ENCODE peak calls at places on chromosomes 6 and 20, in nine cellular contexts. F, L, O, A, Q, U, I, S and E are unnamed samples. For H3K4me1, the result is how much of the 10 kb centered on the place peaks cover.

GRCh38 chr6:151807513-151808330 is at the start of gene ESR1:
- DNase-seq in F (peak), L (peak), O (peak), A (no peak), Q (peak), U (peak), I (peak), S (peak), E (peak)

GRCh38 chr6:52306972-52307849 is 22.7 kb upstream of the MCM3 start:
- DNase-seq in F (no peak), L (no peak), O (peak), A (no peak), Q (peak), U (no peak), I (no peak), S (no peak), E (no peak)

GRCh38 chr6:121297699-121298098 is 36.6 kb downstream of the TBC1D32 start:
- DNase-seq in F (no peak), L (no peak), O (no peak), A (no peak), Q (no peak), U (no peak), I (no peak), S (no peak), E (no peak)

GRCh38 chr6:16042751-16043150 is 86.1 kb upstream of the MYLIP start:
- DNase-seq in F (no peak), L (no peak), O (no peak), A (no peak), Q (no peak), U (no peak), I (no peak), S (no peak), E (no peak)

GRCh38 chr6:45428734-45429133 is 51.0 kb upstream of the SUPT3H start:
- DNase-seq in F (no peak), L (no peak), O (no peak), A (no peak), Q (no peak), U (no peak), I (no peak), S (no peak), E (no peak)

GRCh38 chr6:1311400-1312192 is at the start of gene FOXQ1:
- DNase-seq in F (peak), L (peak), O (peak), A (no peak), Q (no peak), U (no peak), I (no peak), S (no peak), E (peak)

GRCh38 chr6:29845405-29846006 is 17.9 kb downstream of the HLA-G start:
- DNase-seq in F (no peak), L (peak), O (peak), A (no peak), Q (no peak), U (no peak), I (no peak), S (no peak), E (no peak)

GRCh38 chr20:18702736-18703135 is 110.8 kb upstream of the SCP2D1 start:
- DNase-seq in F (no peak), L (no peak), O (no peak), A (no peak), Q (peak), U (peak), I (peak), S (peak), E (peak)

GRCh38 chr6:25017932-25018581 is 82.3 kb upstream of the RIPOR2 start:
- DNase-seq in F (peak), L (peak), O (peak), A (peak), Q (peak), U (peak), I (peak), S (peak), E (peak)

GRCh38 chr20:57361517-57361916 is 10.5 kb downstream of the RAE1 start:
- DNase-seq in F (no peak), L (no peak), O (peak), A (no peak), Q (no peak), U (no peak), I (no peak), S (no peak), E (no peak)

GRCh38 chr6:79263366-79263765 is 28.9 kb upstream of the HMGN3 start:
- DNase-seq in F (no peak), L (no peak), O (no peak), A (no peak), Q (no peak), U (no peak), I (no peak), S (no peak), E (no peak)

GRCh38 chr6:33683051-33683571 is 28.4 kb downstream of the UQCC2 start:
- DNase-seq in F (no peak), L (no peak), O (no peak), A (peak), Q (no peak), U (no peak), I (no peak), S (no peak), E (no peak)

GRCh38 chr6:142856607-142856856 is 88.4 kb downstream of the HIVEP2 start:
- DNase-seq in F (no peak), L (no peak), O (no peak), A (no peak), Q (no peak), U (no peak), I (no peak), S (no peak), E (no peak)

GRCh38 chr6:136761227-136761922 is 30.9 kb downstream of the MAP3K5 start:
- DNase-seq in F (no peak), L (no peak), O (no peak), A (peak), Q (no peak), U (no peak), I (no peak), S (no peak), E (no peak)

GRCh38 chr6:161194374-161194773 is 79.5 kb downstream of the AGPAT4 start:
- DNase-seq in F (no peak), L (no peak), O (no peak), A (no peak), Q (no peak), U (no peak), I (no peak), S (no peak), E (no peak)

GRCh38 chr6:124669713-124670480 is 292.3 kb upstream of the RNF217 start:
- DNase-seq in F (no peak), L (no peak), O (no peak), A (no peak), Q (no peak), U (no peak), I (no peak), S (no peak), E (no peak)

GRCh38 chr6:161257778-161258457 is 15.9 kb downstream of the AGPAT4 start:
- DNase-seq in F (no peak), L (no peak), O (no peak), A (no peak), Q (no peak), U (no peak), I (peak), S (no peak), E (no peak)

GRCh38 chr6:149157126-149157525 is 160.4 kb upstream of the TAB2 start:
- DNase-seq in F (no peak), L (no peak), O (no peak), A (no peak), Q (no peak), U (no peak), I (no peak), S (no peak), E (no peak)

GRCh38 chr6:44580901-44581300 is 193.4 kb downstream of the CDC5L start:
- DNase-seq in F (no peak), L (no peak), O (no peak), A (no peak), Q (no peak), U (no peak), I (no peak), S (no peak), E (no peak)

GRCh38 chr20:50824137-50824536 is 29.3 kb downstream of the BCAS4 start:
- DNase-seq in F (peak), L (no peak), O (no peak), A (no peak), Q (peak), U (peak), I (peak), S (peak), E (peak)

DNA sequence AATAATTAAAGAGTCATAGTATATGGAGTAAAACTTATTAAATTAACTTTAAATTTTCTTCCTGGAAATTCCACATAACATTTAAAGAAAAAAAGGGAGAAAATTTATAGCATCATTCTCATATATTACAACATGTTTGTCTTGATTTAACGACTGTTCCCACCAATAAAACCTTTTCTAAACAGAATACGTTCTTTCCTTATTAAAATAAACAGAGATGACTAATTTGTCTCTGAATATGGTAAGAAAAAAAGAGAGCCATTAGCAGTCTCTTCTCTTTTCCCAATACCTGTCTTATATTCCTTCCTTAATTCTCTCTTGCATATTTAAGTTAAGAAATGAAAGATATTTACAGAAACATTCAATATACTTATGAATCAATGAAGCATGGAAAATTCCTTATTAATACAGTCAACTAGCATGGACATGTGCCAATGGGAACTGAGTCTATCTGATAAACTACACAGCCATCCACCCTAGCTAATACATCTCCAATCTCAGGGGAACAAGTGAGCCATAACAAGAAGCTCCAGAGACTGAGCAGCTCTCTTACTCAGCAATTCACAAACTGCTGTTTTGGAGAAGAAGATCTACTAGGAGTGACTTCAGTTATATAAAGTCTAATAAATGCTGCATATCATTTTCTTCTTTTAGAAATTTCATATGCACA is 347.1 kb upstream of the MANEA start:
- DNase-seq in F (no peak), L (no peak), O (no peak), A (no peak), Q (no peak), U (no peak), I (no peak), S (no peak), E (no peak)
- H3K27ac ChIP-seq in F (no peak), L (no peak), O (no peak), A (no peak), Q (no peak), U (no peak), I (no peak), S (no peak), E (no peak)

DNA sequence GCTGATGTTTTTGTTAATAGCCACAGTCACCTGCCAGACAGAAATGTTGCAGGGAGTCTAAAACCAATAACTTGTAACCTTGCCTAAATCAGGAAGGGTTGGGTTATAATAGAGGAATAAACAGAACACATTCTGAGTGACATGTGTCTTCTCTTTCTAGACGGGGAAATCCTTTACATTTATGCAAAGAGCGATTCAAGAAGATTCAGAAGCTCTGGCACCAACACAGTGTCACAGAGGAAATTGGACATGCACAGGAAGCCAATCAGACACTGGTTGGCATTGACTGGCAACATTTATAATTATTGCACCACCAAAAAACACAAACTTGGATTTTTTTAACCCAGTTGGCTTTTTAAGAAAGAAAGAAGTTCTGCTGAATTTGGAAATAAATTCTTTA is 31.5 kb downstream of the PRPH2 start:
- DNase-seq in F (no peak), L (no peak), O (no peak), A (no peak), Q (no peak), U (no peak), I (no peak), S (no peak), E (no peak)
- H3K4me1 ChIP-seq in F (under half), L (under half), O (under half), A (under half), Q (under half), U (under half), I (under half), S (under half), E (half or more)

DNA sequence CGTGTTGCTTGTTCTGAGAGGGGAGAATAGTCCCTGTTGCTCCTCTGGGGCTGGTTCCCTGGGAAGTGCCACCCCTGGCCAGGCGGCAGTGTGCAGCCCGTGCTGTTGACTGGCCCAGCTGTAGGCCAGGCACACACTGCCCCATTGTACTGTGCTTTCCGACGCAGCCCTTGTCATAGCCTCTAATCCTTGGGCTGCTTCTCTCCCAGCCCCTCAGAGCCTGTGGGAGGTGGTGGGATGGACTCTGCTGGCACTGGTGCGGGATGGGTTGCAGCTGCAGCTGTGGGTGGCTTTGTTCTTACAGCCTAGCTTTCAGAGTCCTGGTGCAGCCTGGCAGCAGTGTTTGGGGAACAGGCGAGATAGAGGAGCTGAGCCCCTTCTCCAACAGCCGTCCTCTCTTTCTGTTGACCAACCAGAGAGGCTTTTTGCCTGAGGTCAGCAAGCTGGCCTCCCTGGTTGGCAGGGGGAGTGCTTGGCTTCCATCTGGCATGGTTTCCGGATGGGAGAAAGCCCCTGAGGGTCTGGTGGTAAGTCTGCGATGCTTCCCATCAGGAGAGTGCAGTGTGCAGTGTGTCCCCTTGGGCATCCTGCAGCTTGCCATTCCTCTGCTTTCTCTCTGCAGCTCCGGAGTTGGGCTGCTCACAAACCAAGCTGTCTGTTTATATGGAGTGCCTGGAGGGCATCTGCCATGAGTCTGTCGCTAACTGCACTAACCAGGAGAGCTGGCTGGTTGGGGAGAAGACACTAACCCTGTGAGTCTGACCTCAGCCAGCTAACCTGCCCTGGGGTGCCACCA is 12.1 kb downstream of the TJAP1 start:
- DNase-seq in F (no peak), L (no peak), O (no peak), A (no peak), Q (no peak), U (no peak), I (no peak), S (no peak), E (no peak)
- H3K27ac ChIP-seq in F (no peak), L (no peak), O (no peak), A (no peak), Q (no peak), U (no peak), I (no peak), S (peak), E (peak)

DNA sequence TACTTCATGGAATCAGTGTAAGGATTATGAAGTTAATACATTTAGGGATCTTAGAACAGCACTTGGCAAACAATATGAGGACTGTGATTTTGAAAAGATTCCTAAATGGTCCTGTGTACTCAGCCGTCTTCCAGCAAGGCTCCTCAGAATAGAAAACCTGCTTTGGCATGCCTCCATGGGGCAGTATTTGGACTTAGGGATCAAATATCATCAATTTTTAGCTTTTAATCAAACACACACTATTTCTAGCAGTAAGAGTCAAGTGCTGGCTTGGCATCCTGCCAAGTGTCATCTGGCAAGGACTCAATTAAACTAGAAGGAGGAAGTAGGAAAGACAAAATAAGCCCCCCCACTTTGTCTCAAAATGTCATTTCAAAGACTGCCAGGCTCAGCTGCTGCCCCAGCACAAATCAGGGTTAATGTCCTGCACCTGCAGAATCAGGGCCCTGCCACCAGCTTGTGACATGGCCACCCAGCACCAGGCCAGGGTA is 40.8 kb downstream of the IYD start:
- DNase-seq in F (peak), L (peak), O (no peak), A (no peak), Q (peak), U (peak), I (peak), S (peak), E (peak)
- H3K4me1 ChIP-seq in F (under half), L (under half), O (under half), A (under half), Q (under half), U (under half), I (under half), S (under half), E (under half)

GRCh38 chr6:85674604-85675003 is 31.9 kb upstream of the SYNCRIP start:
- DNase-seq in F (no peak), L (no peak), O (no peak), A (no peak), Q (no peak), U (no peak), I (no peak), S (no peak), E (no peak)
- H3K27ac ChIP-seq in F (no peak), L (no peak), O (no peak), A (no peak), Q (no peak), U (no peak), I (no peak), S (peak), E (peak)

GRCh38 chr6:163422574-163422973 is 8.1 kb downstream of the QKI start:
- DNase-seq in F (no peak), L (no peak), O (no peak), A (no peak), Q (no peak), U (no peak), I (no peak), S (no peak), E (no peak)
- H3K4me1 ChIP-seq in F (under half), L (under half), O (under half), A (under half), Q (under half), U (half or more), I (under half), S (half or more), E (half or more)

GRCh38 chr6:170086639-170087420 is 204.0 kb downstream of the DLL1 start:
- DNase-seq in F (peak), L (peak), O (no peak), A (no peak), Q (peak), U (no peak), I (peak), S (peak), E (no peak)
- H3K27ac ChIP-seq in F (no peak), L (peak), O (no peak), A (no peak), Q (no peak), U (no peak), I (no peak), S (no peak), E (no peak)

GRCh38 chr6:113632220-113632864 is 224.8 kb upstream of the MARCKS start:
- DNase-seq in F (peak), L (peak), O (peak), A (no peak), Q (no peak), U (no peak), I (peak), S (peak), E (peak)
- H3K4me1 ChIP-seq in F (under half), L (under half), O (under half), A (under half), Q (under half), U (half or more), I (under half), S (under half), E (under half)

GRCh38 chr20:36482044-36482473 is 59.3 kb upstream of the MYL9 start:
- DNase-seq in F (peak), L (no peak), O (no peak), A (no peak), Q (peak), U (peak), I (no peak), S (peak), E (peak)

GRCh38 chr20:36481380-36482043 is 59.8 kb upstream of the MYL9 start:
- DNase-seq in F (peak), L (no peak), O (peak), A (no peak), Q (peak), U (no peak), I (no peak), S (peak), E (peak)

GRCh38 chr20:36483205-36483918 is 58.0 kb upstream of the MYL9 start:
- DNase-seq in F (no peak), L (no peak), O (no peak), A (no peak), Q (peak), U (no peak), I (no peak), S (peak), E (no peak)

GRCh38 chr20:36485286-36485685 is 56.0 kb upstream of the MYL9 start:
- DNase-seq in F (no peak), L (no peak), O (no peak), A (no peak), Q (no peak), U (no peak), I (no peak), S (no peak), E (no peak)

DNA sequence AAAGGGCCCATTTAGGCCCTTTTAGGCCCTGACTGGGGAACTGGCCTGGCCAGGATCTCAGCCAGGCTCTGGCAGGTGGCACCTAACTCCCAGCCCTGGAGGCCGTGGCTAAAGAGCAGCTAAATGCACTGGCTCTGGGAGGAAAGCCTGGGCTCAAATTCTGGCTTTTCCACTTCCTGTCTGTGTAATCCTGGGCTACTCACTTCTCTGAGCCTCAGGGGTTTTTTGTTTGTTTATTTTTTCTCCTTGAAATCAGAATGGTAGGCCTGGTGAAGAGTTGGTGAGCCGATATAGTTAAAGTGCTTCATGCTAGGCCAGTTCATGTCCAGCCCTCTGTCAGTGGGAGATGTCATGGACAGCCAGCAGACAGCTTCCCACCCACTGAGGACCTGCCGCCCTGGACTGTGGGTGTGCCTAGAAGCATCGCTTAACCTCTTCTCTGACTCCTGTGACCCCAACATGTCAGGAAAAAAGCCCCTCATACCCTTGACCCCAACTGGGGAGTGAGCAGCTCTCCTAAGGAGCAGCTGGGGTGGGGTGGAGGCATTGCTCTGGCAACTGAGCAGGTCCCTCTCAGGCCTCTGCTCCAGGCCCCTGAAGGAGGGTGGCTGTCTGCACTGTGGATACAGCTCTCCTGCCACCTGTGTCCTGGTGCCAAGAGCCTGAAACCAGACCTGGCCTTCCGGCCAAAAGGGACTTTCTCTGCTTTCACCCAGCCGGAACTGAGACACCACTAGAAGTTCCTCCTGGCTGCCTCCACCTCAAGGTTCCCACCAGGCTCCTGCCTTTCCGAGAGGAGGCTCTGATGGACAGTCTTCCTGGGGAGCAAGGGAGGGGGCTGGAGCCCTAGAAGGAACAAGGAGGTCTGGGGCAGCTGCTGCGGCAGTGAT is 57.2 kb upstream of the MYL9 start:
- DNase-seq in F (no peak), L (no peak), O (no peak), A (no peak), Q (peak), U (no peak), I (no peak), S (peak), E (peak)
- H3K27ac ChIP-seq in F (no peak), L (peak), O (no peak), A (no peak), Q (peak), U (peak), I (peak), S (peak), E (peak)